ENCODE peak calls at places on chromosomes 12 and 14, in nine cellular contexts. One of them, this sample, is unnamed.

GRCh38 chr12:127310548-127310947 is 956.4 kb upstream of the TMEM132C start:
- DNase-seq in cardiac muscle cell: no peak
- DNase-seq in right lobe of liver: no peak
- DNase-seq in body of pancreas: no peak
- DNase-seq in NCI-H1694: no peak
- DNase-seq in left lung: no peak
- DNase-seq in germinal center: no peak
- DNase-seq in effector memory CD8-positive, alpha-beta T cell: no peak
- DNase-seq in renal cortical epithelial cell: no peak
- DNase-seq in this sample: no peak

GRCh38 chr12:119446459-119446858 is 111.9 kb downstream of the CCDC60 start:
- DNase-seq in cardiac muscle cell: no peak
- DNase-seq in right lobe of liver: no peak
- DNase-seq in body of pancreas: no peak
- DNase-seq in NCI-H1694: no peak
- DNase-seq in left lung: no peak
- DNase-seq in germinal center: no peak
- DNase-seq in effector memory CD8-positive, alpha-beta T cell: no peak
- DNase-seq in renal cortical epithelial cell: peak; percentile 54
- DNase-seq in this sample: no peak

GRCh38 chr12:52155048-52155868 is 36.6 kb downstream of the KRT80 start:
- DNase-seq in cardiac muscle cell: no peak
- DNase-seq in right lobe of liver: no peak
- DNase-seq in body of pancreas: no peak
- DNase-seq in NCI-H1694: no peak
- DNase-seq in left lung: no peak
- DNase-seq in germinal center: no peak
- DNase-seq in effector memory CD8-positive, alpha-beta T cell: peak; percentile 35
- DNase-seq in renal cortical epithelial cell: peak; percentile 32
- DNase-seq in this sample: no peak

GRCh38 chr14:101017806-101018560 is 114.5 kb upstream of the RTL1 start:
- DNase-seq in cardiac muscle cell: no peak
- DNase-seq in right lobe of liver: no peak
- DNase-seq in body of pancreas: no peak
- DNase-seq in NCI-H1694: no peak
- DNase-seq in left lung: no peak
- DNase-seq in germinal center: no peak
- DNase-seq in effector memory CD8-positive, alpha-beta T cell: no peak
- DNase-seq in renal cortical epithelial cell: no peak
- DNase-seq in this sample: no peak

GRCh38 chr14:71142375-71143038 is 235.2 kb downstream of the PCNX1 start:
- DNase-seq in cardiac muscle cell: no peak
- DNase-seq in right lobe of liver: no peak
- DNase-seq in body of pancreas: no peak
- DNase-seq in NCI-H1694: no peak
- DNase-seq in left lung: no peak
- DNase-seq in germinal center: no peak
- DNase-seq in effector memory CD8-positive, alpha-beta T cell: peak; percentile 30
- DNase-seq in renal cortical epithelial cell: peak; percentile 95
- DNase-seq in this sample: peak; percentile 39

GRCh38 chr14:73393375-73393774 is 65.0 kb downstream of the NUMB start:
- DNase-seq in cardiac muscle cell: no peak
- DNase-seq in right lobe of liver: no peak
- DNase-seq in body of pancreas: no peak
- DNase-seq in NCI-H1694: no peak
- DNase-seq in left lung: no peak
- DNase-seq in germinal center: no peak
- DNase-seq in effector memory CD8-positive, alpha-beta T cell: no peak
- DNase-seq in renal cortical epithelial cell: peak; percentile 7
- DNase-seq in this sample: no peak

GRCh38 chr12:91877461-91878230 is 268.0 kb downstream of the BTG1 start:
- DNase-seq in cardiac muscle cell: no peak
- DNase-seq in right lobe of liver: no peak
- DNase-seq in body of pancreas: no peak
- DNase-seq in NCI-H1694: no peak
- DNase-seq in left lung: no peak
- DNase-seq in germinal center: no peak
- DNase-seq in effector memory CD8-positive, alpha-beta T cell: peak; percentile 43
- DNase-seq in renal cortical epithelial cell: no peak
- DNase-seq in this sample: no peak

GRCh38 chr12:89355243-89356068 is 3.2 kb upstream of the DUSP6 start:
- DNase-seq in cardiac muscle cell: no peak
- DNase-seq in right lobe of liver: no peak
- DNase-seq in body of pancreas: no peak
- DNase-seq in NCI-H1694: no peak
- DNase-seq in left lung: no peak
- DNase-seq in germinal center: no peak
- DNase-seq in effector memory CD8-positive, alpha-beta T cell: no peak
- DNase-seq in renal cortical epithelial cell: peak; percentile 69
- DNase-seq in this sample: no peak

GRCh38 chr12:91215940-91216454 is 33.4 kb upstream of the DCN start:
- DNase-seq in cardiac muscle cell: no peak
- DNase-seq in right lobe of liver: no peak
- DNase-seq in body of pancreas: no peak
- DNase-seq in NCI-H1694: no peak
- DNase-seq in left lung: no peak
- DNase-seq in germinal center: no peak
- DNase-seq in effector memory CD8-positive, alpha-beta T cell: no peak
- DNase-seq in renal cortical epithelial cell: peak; percentile 100
- DNase-seq in this sample: no peak

This sample was measured in GM06990.